ENCODE peak calls at places on chromosomes 1 and 21, in seven cellular contexts. L is psoas muscle; W is cardiac muscle cell; C is hepatocyte; N is SK-N-SH; M is effector memory CD4-positive, alpha-beta T cell; R is testis. T is an unnamed sample.

GRCh38 chr1:200414657-200415056 is 4.8 kb upstream of the ZNF281 start:
- DNase-seq in L (no peak), W (no peak), C (no peak), N (no peak), M (no peak), R (no peak), T (no peak)

GRCh38 chr1:10943991-10944730 is 68.3 kb upstream of the TARDBP start:
- DNase-seq in L (no peak), W (peak; percentile 45), C (peak; percentile 66), N (peak; percentile 74), M (no peak), R (peak; percentile 69), T (no peak)

GRCh38 chr1:188343914-188344313 is 1515.2 kb downstream of the PLA2G4A start:
- DNase-seq in L (no peak), W (no peak), C (no peak), N (no peak), M (no peak), R (no peak), T (no peak)

GRCh38 chr1:56168176-56168575 is 411.2 kb downstream of the PLPP3 start:
- DNase-seq in L (no peak), W (no peak), C (no peak), N (no peak), M (no peak), R (no peak), T (no peak)

GRCh38 chr1:59574085-59574484 is 240.7 kb upstream of the HOOK1 start:
- DNase-seq in L (no peak), W (peak; percentile 86), C (no peak), N (no peak), M (no peak), R (no peak), T (no peak)

GRCh38 chr1:64935551-64936158 is 30.7 kb downstream of the JAK1 start:
- DNase-seq in L (no peak), W (no peak), C (peak; percentile 56), N (no peak), M (no peak), R (no peak), T (no peak)

GRCh38 chr1:59565611-59566410 is 248.9 kb upstream of the HOOK1 start:
- DNase-seq in L (no peak), W (peak; percentile 49), C (peak; percentile 59), N (no peak), M (no peak), R (no peak), T (no peak)

GRCh38 chr21:33080776-33081175 is 10.8 kb downstream of the OLIG1 start:
- DNase-seq in L (no peak), W (no peak), C (no peak), N (no peak), M (no peak), R (no peak), T (no peak)

GRCh38 chr1:93749894-93750301 is 68.3 kb upstream of the BCAR3 start:
- DNase-seq in L (no peak), W (peak; percentile 34), C (peak; percentile 30), N (no peak), M (no peak), R (no peak), T (no peak)

DNA sequence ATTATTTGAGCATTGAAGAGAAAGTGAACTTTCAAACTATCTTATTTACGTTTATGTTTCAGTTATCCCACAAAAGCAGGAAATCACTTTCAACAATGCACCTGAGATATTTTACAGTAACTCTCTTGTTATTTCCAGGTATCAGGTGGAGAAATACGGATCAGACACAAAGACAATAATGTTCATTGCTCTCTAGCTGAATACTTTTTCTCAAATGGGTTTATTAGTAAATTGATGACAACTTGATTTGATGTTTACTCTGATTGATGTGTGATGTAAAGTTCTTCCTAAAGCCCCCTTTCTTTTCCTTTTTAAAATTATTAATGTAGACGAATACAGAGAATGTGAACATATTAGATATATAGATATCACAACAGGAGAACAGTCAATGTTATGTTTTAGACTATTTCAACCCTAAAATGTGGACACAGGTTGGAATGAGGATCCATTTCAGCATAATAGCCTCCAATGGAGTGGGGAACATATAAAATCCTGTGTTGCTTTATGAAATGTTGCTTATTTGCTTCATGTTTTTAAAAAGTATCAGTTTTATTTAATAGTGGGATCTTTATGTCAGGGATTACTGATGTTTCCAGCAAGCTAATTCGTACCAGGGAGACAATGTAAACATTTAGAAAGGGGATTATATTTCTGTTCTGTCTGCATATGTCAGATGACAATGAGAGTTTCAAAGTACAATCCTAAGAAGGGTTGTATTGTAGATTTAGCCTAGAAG is 1522.3 kb upstream of the TPTE start:
- DNase-seq in L (no peak), W (no peak), C (no peak), N (no peak), M (no peak), R (no peak), T (no peak)
- H3K9me3 ChIP-seq in L (peaks cover 4% of the 10 kb centered on the region), W (peaks cover 9% of the 10 kb centered on the region), C (peaks cover 22% of the 10 kb centered on the region), N (no peaks in the 10 kb centered on the region), M (no peaks in the 10 kb centered on the region), R (no peaks in the 10 kb centered on the region), T (no peaks in the 10 kb centered on the region)

GRCh38 chr1:2876846-2877245 is 75.4 kb upstream of the TTC34 start:
- DNase-seq in L (no peak), W (no peak), C (no peak), N (no peak), M (no peak), R (no peak), T (no peak)

GRCh38 chr1:2878591-2878990 is 77.1 kb upstream of the TTC34 start:
- DNase-seq in L (no peak), W (no peak), C (no peak), N (no peak), M (no peak), R (no peak), T (no peak)

GRCh38 chr1:2874207-2875165 is 73.0 kb upstream of the TTC34 start:
- DNase-seq in L (no peak), W (no peak), C (no peak), N (no peak), M (no peak), R (peak; percentile 30), T (no peak)

GRCh38 chr1:2877391-2877790 is 75.9 kb upstream of the TTC34 start:
- DNase-seq in L (no peak), W (no peak), C (no peak), N (no peak), M (no peak), R (no peak), T (no peak)

GRCh38 chr1:2875677-2876531 is 74.4 kb upstream of the TTC34 start:
- DNase-seq in L (no peak), W (no peak), C (no peak), N (peak; percentile 82), M (no peak), R (peak; percentile 49), T (no peak)
- H3K9me3 ChIP-seq in L (peaks cover 11% of the 10 kb centered on the region), W (no peaks in the 10 kb centered on the region), C (no peaks in the 10 kb centered on the region), N (no peaks in the 10 kb centered on the region), M (peaks cover 6% of the 10 kb centered on the region), R (no peaks in the 10 kb centered on the region), T (peaks cover 2% of the 10 kb centered on the region)

DNA sequence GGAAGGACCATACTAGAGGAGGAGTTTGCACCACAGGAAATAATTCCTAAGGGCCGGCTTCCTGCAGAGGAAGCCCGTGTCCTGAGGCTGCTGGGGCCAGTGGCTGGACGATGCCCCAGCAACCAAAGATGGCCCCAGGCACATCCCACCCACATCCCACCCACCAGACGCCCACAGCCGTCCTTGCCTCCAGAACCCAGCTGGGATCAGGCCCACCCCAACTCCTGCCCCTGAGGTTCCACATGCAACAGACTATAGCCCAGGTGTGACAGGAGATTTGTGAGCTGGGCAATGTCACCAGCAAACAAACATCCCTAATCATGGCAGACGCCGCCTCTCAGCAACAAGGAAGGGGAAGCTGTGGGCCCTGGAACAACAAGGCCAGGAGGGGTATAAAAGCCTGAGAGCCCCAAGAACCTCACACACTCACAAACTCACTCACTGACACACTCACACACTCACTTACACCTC is at the start of gene KRTAP10-9:
- DNase-seq in L (no peak), W (no peak), C (no peak), N (no peak), M (no peak), R (peak; percentile 2), T (no peak)
- H3K9me3 ChIP-seq in L (peaks cover 14% of the 10 kb centered on the region), W (no peaks in the 10 kb centered on the region), C (no peaks in the 10 kb centered on the region), N (peaks cover 10% of the 10 kb centered on the region), M (peaks cover 23% of the 10 kb centered on the region), R (no peaks in the 10 kb centered on the region), T (peaks cover 4% of the 10 kb centered on the region)

GRCh38 chr1:185314416-185314815 is 2.6 kb downstream of the IVNS1ABP start:
- DNase-seq in L (no peak), W (peak; percentile 25), C (peak; percentile 20), N (no peak), M (no peak), R (no peak), T (no peak)

GRCh38 chr1:185309566-185309965 is 7.5 kb downstream of the IVNS1ABP start:
- DNase-seq in L (no peak), W (peak; percentile 25), C (no peak), N (no peak), M (no peak), R (no peak), T (no peak)

GRCh38 chr1:185308126-185308525 is 8.9 kb downstream of the IVNS1ABP start:
- DNase-seq in L (no peak), W (no peak), C (no peak), N (no peak), M (no peak), R (no peak), T (no peak)

GRCh38 chr1:185312361-185312760 is 4.7 kb downstream of the IVNS1ABP start:
- DNase-seq in L (no peak), W (no peak), C (no peak), N (no peak), M (no peak), R (no peak), T (no peak)

GRCh38 chr1:185311589-185312225 is 5.3 kb downstream of the IVNS1ABP start:
- DNase-seq in L (no peak), W (no peak), C (no peak), N (no peak), M (no peak), R (no peak), T (no peak)
- H3K9me3 ChIP-seq in L (no peaks in the 10 kb centered on the region), W (no peaks in the 10 kb centered on the region), C (no peaks in the 10 kb centered on the region), N (no peaks in the 10 kb centered on the region), M (no peaks in the 10 kb centered on the region), R (no peaks in the 10 kb centered on the region), T (no peaks in the 10 kb centered on the region)

T was measured in T-helper 17 cell.